ENCODE peak calls at places on chromosomes 11 and 22, in five cellular contexts. One of them, this sample, is unnamed.

GRCh38 chr11:2927851-2928604 is 1.2 kb downstream of the PHLDA2 start:
- DNase-seq in cardiac muscle cell: peak; percentile 38
- DNase-seq in mesendoderm: no peak
- DNase-seq in heart right ventricle: no peak
- DNase-seq in neural progenitor cell: no peak
- DNase-seq in this sample: no peak

GRCh38 chr11:103051158-103051801 is 40.7 kb downstream of the DCUN1D5 start:
- DNase-seq in mesendoderm: no peak
- DNase-seq in heart right ventricle: no peak
- DNase-seq in neural progenitor cell: no peak
- DNase-seq in cardiac muscle cell: no peak
- DNase-seq in this sample: no peak

GRCh38 chr22:40410731-40411505 is 40.5 kb downstream of the SGSM3 start:
- DNase-seq in mesendoderm: no peak
- DNase-seq in neural progenitor cell: no peak
- DNase-seq in cardiac muscle cell: no peak
- DNase-seq in heart right ventricle: no peak
- DNase-seq in this sample: no peak

GRCh38 chr11:122711831-122712378 is 56.4 kb downstream of the UBASH3B start:
- DNase-seq in cardiac muscle cell: peak; percentile 36
- DNase-seq in neural progenitor cell: no peak
- DNase-seq in mesendoderm: peak; percentile 38
- DNase-seq in heart right ventricle: no peak
- DNase-seq in this sample: no peak

GRCh38 chr11:68306636-68307035 is 5.8 kb upstream of the LRP5 start:
- DNase-seq in cardiac muscle cell: no peak
- DNase-seq in heart right ventricle: no peak
- DNase-seq in neural progenitor cell: no peak
- DNase-seq in mesendoderm: no peak
- DNase-seq in this sample: no peak

GRCh38 chr11:98455500-98456186 is 565.1 kb upstream of the CNTN5 start:
- DNase-seq in cardiac muscle cell: no peak
- DNase-seq in heart right ventricle: no peak
- DNase-seq in neural progenitor cell: peak; percentile 36
- DNase-seq in mesendoderm: peak; percentile 72
- DNase-seq in this sample: no peak

GRCh38 chr11:123195182-123196059 is at the start of gene CLMP:
- DNase-seq in mesendoderm: peak; percentile 89
- DNase-seq in cardiac muscle cell: peak; percentile 86
- DNase-seq in neural progenitor cell: peak; percentile 71
- DNase-seq in heart right ventricle: peak; percentile 51
- DNase-seq in this sample: peak; percentile 54

GRCh38 chr11:29119116-29119515 is 897.7 kb downstream of the KCNA4 start:
- DNase-seq in cardiac muscle cell: peak; percentile 53
- DNase-seq in mesendoderm: no peak
- DNase-seq in neural progenitor cell: no peak
- DNase-seq in heart right ventricle: no peak
- DNase-seq in this sample: no peak

GRCh38 chr22:38850941-38851849 is 7.4 kb upstream of the NPTXR start:
- DNase-seq in heart right ventricle: no peak
- DNase-seq in cardiac muscle cell: peak; percentile 56
- DNase-seq in neural progenitor cell: no peak
- DNase-seq in mesendoderm: no peak
- DNase-seq in this sample: no peak

GRCh38 chr22:50299724-50300619 is 7.5 kb downstream of the PLXNB2 start:
- DNase-seq in cardiac muscle cell: no peak
- DNase-seq in heart right ventricle: peak; percentile 44
- DNase-seq in mesendoderm: peak; percentile 91
- DNase-seq in neural progenitor cell: peak; percentile 67
- DNase-seq in this sample: no peak

GRCh38 chr22:50302041-50302541 is 5.4 kb downstream of the PLXNB2 start:
- DNase-seq in mesendoderm: no peak
- DNase-seq in neural progenitor cell: no peak
- DNase-seq in cardiac muscle cell: peak; percentile 29
- DNase-seq in heart right ventricle: peak; percentile 50
- DNase-seq in this sample: no peak

GRCh38 chr22:50298937-50299656 is 8.3 kb downstream of the PLXNB2 start:
- DNase-seq in mesendoderm: no peak
- DNase-seq in cardiac muscle cell: no peak
- DNase-seq in heart right ventricle: peak; percentile 46
- DNase-seq in neural progenitor cell: peak; percentile 56
- DNase-seq in this sample: no peak

GRCh38 chr22:50301581-50301991 is 5.9 kb downstream of the PLXNB2 start:
- DNase-seq in cardiac muscle cell: peak; percentile 17
- DNase-seq in mesendoderm: no peak
- DNase-seq in heart right ventricle: no peak
- DNase-seq in neural progenitor cell: no peak
- DNase-seq in this sample: no peak

GRCh38 chr22:50300620-50301257 is 6.7 kb downstream of the PLXNB2 start:
- DNase-seq in heart right ventricle: no peak
- DNase-seq in cardiac muscle cell: no peak
- DNase-seq in mesendoderm: no peak
- DNase-seq in neural progenitor cell: no peak
- DNase-seq in this sample: no peak
- H3K4me3 ChIP-seq in heart right ventricle: peak overlapping the region; percentile 49
- H3K4me3 ChIP-seq in cardiac muscle cell: no peak overlapping the region
- H3K4me3 ChIP-seq in mesendoderm: no peak overlapping the region
- H3K4me3 ChIP-seq in neural progenitor cell: peak overlapping the region; percentile 53
- H3K4me3 ChIP-seq in this sample: peak overlapping the region; percentile 34

DNA sequence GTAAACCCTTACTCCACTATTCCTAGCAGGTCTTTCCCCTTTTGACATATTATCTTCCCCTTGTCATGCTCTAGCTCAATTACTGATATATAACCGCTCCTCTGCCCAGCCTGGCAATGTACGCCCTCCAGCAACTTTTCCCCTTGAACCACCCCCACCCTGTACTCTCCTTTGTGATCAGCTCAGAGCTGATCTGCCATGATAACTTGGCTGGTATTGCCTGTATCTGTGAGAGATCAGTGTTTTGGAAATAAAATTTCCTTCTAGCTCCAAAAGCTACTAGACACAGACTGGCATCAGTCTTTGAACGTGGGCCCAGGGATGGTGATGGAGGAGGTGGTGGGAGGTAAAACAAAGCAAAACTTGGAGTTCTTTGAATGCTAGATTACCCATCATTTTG is 42.9 kb downstream of the DIXDC1 start:
- DNase-seq in cardiac muscle cell: no peak
- DNase-seq in neural progenitor cell: no peak
- DNase-seq in mesendoderm: no peak
- DNase-seq in heart right ventricle: no peak
- DNase-seq in this sample: no peak
- H3K4me3 ChIP-seq in cardiac muscle cell: no peak overlapping the region
- H3K4me3 ChIP-seq in neural progenitor cell: no peak overlapping the region
- H3K4me3 ChIP-seq in mesendoderm: no peak overlapping the region
- H3K4me3 ChIP-seq in heart right ventricle: no peak overlapping the region
- H3K4me3 ChIP-seq in this sample: no peak overlapping the region

DNA sequence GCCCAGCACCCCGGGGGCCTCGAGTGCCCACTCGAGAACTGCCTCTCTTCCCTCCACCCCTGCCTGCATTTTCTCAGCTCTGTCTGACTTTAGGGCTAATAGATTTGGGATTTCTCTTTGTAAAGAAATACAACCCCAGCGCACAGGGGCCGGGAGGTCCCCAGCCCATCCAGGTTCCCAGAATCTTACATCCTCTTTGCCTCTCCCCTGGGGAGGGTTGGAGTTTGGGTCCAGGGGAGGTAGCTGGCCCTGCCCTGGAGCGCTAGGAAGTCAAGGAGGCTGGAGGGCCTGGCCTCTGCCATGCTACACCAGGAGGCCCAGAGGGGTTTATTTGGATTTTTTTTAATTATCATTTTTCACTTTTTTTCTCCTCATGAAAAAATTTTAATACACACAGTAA is 65.7 kb upstream of the LMO1 start:
- DNase-seq in heart right ventricle: no peak
- DNase-seq in neural progenitor cell: no peak
- DNase-seq in cardiac muscle cell: no peak
- DNase-seq in mesendoderm: no peak
- DNase-seq in this sample: no peak
- H3K4me3 ChIP-seq in heart right ventricle: peak overlapping the region; percentile 42
- H3K4me3 ChIP-seq in neural progenitor cell: no peak overlapping the region
- H3K4me3 ChIP-seq in cardiac muscle cell: no peak overlapping the region
- H3K4me3 ChIP-seq in mesendoderm: no peak overlapping the region
- H3K4me3 ChIP-seq in this sample: no peak overlapping the region

GRCh38 chr22:35315141-35315854 is 15.6 kb downstream of the TOM1 start:
- DNase-seq in heart right ventricle: peak; percentile 55
- DNase-seq in neural progenitor cell: no peak
- DNase-seq in cardiac muscle cell: no peak
- DNase-seq in mesendoderm: no peak
- DNase-seq in this sample: no peak
- H3K4me3 ChIP-seq in heart right ventricle: no peak overlapping the region
- H3K4me3 ChIP-seq in neural progenitor cell: no peak overlapping the region
- H3K4me3 ChIP-seq in cardiac muscle cell: no peak overlapping the region
- H3K4me3 ChIP-seq in mesendoderm: no peak overlapping the region
- H3K4me3 ChIP-seq in this sample: no peak overlapping the region

DNA sequence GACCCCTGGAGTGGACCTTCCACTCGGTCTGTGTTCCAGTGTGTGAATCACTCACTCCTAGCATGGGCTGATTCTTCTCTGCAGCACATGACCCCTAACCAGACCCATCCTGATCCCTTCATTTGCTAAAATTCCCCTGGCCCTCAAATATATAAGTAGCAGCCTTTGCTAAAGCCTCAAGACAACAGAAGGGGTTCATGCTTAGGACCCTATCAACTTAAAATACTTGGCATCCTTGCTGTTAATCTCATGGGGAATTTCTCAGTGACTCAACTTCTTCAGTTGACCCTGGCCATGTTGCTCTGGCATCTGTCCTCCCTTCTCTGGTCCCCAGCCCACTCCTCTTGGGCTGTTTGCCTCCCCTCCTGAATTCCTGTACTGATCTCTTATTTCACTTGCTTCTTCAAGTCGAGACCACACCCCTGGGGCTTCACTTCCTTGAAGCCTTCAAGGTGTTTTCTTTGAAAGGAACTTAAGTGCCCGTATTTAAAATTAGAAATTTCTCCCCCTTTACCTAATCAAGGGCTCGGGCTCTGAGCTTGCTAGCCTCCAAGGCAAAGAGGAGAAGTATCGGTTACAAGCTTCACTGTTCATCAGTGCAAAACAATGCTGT is 23.6 kb downstream of the NNMT start:
- DNase-seq in neural progenitor cell: no peak
- DNase-seq in mesendoderm: peak; percentile 37
- DNase-seq in heart right ventricle: no peak
- DNase-seq in cardiac muscle cell: peak; percentile 23
- DNase-seq in this sample: no peak
- H3K4me3 ChIP-seq in neural progenitor cell: no peak overlapping the region
- H3K4me3 ChIP-seq in mesendoderm: no peak overlapping the region
- H3K4me3 ChIP-seq in heart right ventricle: no peak overlapping the region
- H3K4me3 ChIP-seq in cardiac muscle cell: no peak overlapping the region
- H3K4me3 ChIP-seq in this sample: no peak overlapping the region

DNA sequence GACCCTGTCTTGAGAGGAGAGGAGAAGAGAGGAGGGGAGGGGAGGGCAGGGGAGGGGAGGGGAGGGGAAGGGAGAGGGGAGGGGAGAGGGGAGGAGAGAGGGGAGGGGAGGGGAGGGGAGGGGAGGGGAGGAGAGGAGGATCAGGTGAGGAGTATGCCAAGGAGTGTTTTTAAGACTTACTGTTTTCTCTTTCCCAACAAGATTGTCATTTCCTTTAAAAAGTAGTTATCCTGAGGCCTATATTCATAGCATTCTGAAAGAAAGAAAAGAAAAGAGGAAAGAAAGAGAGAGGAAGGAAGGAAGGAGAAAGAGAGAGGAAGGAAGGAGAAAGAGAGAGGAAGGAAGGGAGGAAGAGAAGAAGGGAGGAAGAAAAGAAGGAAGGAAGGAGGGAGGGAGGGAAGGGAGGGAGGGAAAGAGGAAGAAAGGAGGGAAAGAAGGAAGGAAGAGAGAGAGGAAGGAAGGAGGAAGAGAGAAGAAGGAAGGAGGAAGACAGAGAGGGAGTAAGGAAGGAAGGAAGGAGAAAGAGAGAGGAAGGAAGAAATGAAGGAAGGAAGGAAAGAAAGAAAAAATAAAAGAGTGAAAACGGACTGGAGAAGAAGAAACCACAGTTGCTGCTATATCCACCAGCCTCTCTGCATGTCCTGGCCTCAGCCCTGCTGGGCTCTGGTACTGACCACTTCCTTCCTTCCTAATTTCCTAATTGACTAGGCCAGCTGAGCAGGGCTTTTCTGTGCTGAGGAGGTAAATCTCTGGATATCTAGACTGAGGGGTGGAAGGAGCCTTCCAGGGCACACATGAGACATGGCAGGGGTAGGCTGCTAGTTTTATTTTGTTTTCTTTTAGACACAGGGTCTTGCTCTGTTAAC is 1.2 kb upstream of the SAA1 start:
- DNase-seq in heart right ventricle: no peak
- DNase-seq in cardiac muscle cell: no peak
- DNase-seq in neural progenitor cell: no peak
- DNase-seq in mesendoderm: no peak
- DNase-seq in this sample: no peak
- H3K4me3 ChIP-seq in heart right ventricle: no peak overlapping the region
- H3K4me3 ChIP-seq in cardiac muscle cell: no peak overlapping the region
- H3K4me3 ChIP-seq in neural progenitor cell: no peak overlapping the region
- H3K4me3 ChIP-seq in mesendoderm: no peak overlapping the region
- H3K4me3 ChIP-seq in this sample: no peak overlapping the region

GRCh38 chr22:46535876-46536558 is 1.4 kb downstream of the CELSR1 start:
- DNase-seq in neural progenitor cell: no peak
- DNase-seq in mesendoderm: no peak
- DNase-seq in cardiac muscle cell: no peak
- DNase-seq in heart right ventricle: no peak
- DNase-seq in this sample: no peak

GRCh38 chr22:46531776-46532175 is 5.6 kb downstream of the CELSR1 start:
- DNase-seq in neural progenitor cell: no peak
- DNase-seq in cardiac muscle cell: no peak
- DNase-seq in heart right ventricle: no peak
- DNase-seq in mesendoderm: peak; percentile 32
- DNase-seq in this sample: no peak

GRCh38 chr22:46534177-46534776 is 3.1 kb downstream of the CELSR1 start:
- DNase-seq in cardiac muscle cell: no peak
- DNase-seq in heart right ventricle: no peak
- DNase-seq in mesendoderm: no peak
- DNase-seq in neural progenitor cell: no peak
- DNase-seq in this sample: no peak

GRCh38 chr22:46534901-46535630 is 2.4 kb downstream of the CELSR1 start:
- DNase-seq in heart right ventricle: no peak
- DNase-seq in neural progenitor cell: no peak
- DNase-seq in mesendoderm: no peak
- DNase-seq in cardiac muscle cell: no peak
- DNase-seq in this sample: no peak

GRCh38 chr22:46533434-46533833 is 4.0 kb downstream of the CELSR1 start:
- DNase-seq in neural progenitor cell: no peak
- DNase-seq in mesendoderm: no peak
- DNase-seq in heart right ventricle: no peak
- DNase-seq in cardiac muscle cell: no peak
- DNase-seq in this sample: no peak
- H3K4me3 ChIP-seq in neural progenitor cell: peak overlapping the region; percentile 11
- H3K4me3 ChIP-seq in mesendoderm: no peak overlapping the region
- H3K4me3 ChIP-seq in heart right ventricle: no peak overlapping the region
- H3K4me3 ChIP-seq in cardiac muscle cell: no peak overlapping the region
- H3K4me3 ChIP-seq in this sample: no peak overlapping the region

DNA sequence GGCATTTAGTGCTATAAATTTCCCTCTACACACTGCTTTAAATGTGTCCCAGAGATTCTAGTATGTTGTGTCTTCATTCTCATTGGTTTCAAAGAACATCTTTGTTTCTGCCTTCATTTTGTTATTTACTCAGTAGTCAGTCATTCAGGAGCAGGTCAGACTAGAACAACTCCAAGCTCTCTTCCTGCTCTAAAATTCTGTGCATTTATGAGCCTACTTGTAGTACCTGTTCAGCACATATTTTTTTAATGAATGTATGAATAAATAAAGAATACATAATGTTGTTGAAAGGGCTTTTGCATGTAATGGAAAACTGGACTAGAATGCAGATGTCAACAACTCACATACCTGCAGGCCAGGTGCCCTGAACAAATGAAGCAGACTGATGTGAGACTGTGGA is 13.7 kb upstream of the HEPHL1 start:
- DNase-seq in neural progenitor cell: no peak
- DNase-seq in mesendoderm: no peak
- DNase-seq in heart right ventricle: no peak
- DNase-seq in cardiac muscle cell: no peak
- DNase-seq in this sample: no peak
- H3K4me3 ChIP-seq in neural progenitor cell: no peak overlapping the region
- H3K4me3 ChIP-seq in mesendoderm: no peak overlapping the region
- H3K4me3 ChIP-seq in heart right ventricle: no peak overlapping the region
- H3K4me3 ChIP-seq in cardiac muscle cell: no peak overlapping the region
- H3K4me3 ChIP-seq in this sample: no peak overlapping the region

This sample was measured in ascending aorta.